ENCODE peak calls at places on chromosome 15, in eight cellular contexts. G, W, I, A, D, Y, T and R are unnamed samples.

GRCh38 chr15:39094116-39094515 is 486.8 kb upstream of the THBS1 start:
- DNase-seq in A (no peak), Y (no peak), T (no peak), W (no peak), I (no peak), G (no peak), D (no peak), R (no peak)

GRCh38 chr15:58724471-58724870 is 25.0 kb downstream of the ADAM10 start:
- DNase-seq in A (peak), D (no peak), G (peak), Y (no peak), W (no peak), I (peak), T (no peak), R (no peak)

GRCh38 chr15:81308260-81308659 is 15.7 kb downstream of the STARD5 start:
- DNase-seq in D (no peak), W (no peak), Y (no peak), I (no peak), T (no peak), G (no peak), A (no peak), R (no peak)

GRCh38 chr15:101615986-101616848 is 36.0 kb downstream of the TM2D3 start:
- DNase-seq in D (peak), Y (peak), W (peak), T (peak), G (peak), I (peak), A (no peak), R (no peak)

GRCh38 chr15:68525815-68526214 is 53.0 kb upstream of the CORO2B start:
- DNase-seq in Y (no peak), T (no peak), G (no peak), I (no peak), A (no peak), W (no peak), D (no peak), R (no peak)

GRCh38 chr15:31328999-31329639 is 2.5 kb downstream of the KLF13 start:
- DNase-seq in G (no peak), D (no peak), Y (no peak), W (no peak), A (peak), I (no peak), T (peak), R (no peak)

GRCh38 chr15:58524247-58524646 is 92.5 kb downstream of the LIPC start:
- DNase-seq in D (no peak), W (no peak), Y (no peak), A (no peak), I (no peak), T (no peak), G (no peak), R (no peak)

GRCh38 chr15:83106994-83107840 is at the start of gene TM6SF1:
- DNase-seq in Y (peak), T (no peak), I (no peak), A (no peak), G (no peak), D (no peak), W (no peak), R (no peak)

GRCh38 chr15:48720646-48721045 is 75.1 kb upstream of the FBN1 start:
- DNase-seq in T (no peak), D (no peak), G (peak), A (no peak), I (peak), W (no peak), Y (no peak), R (no peak)

GRCh38 chr15:88636039-88636438 is 2.8 kb upstream of the ISG20 start:
- DNase-seq in I (no peak), T (peak), A (no peak), W (peak), G (no peak), Y (no peak), D (no peak), R (peak)

GRCh38 chr15:40565333-40566238 is 744 bp upstream of the CCDC32 start:
- DNase-seq in T (no peak), G (no peak), W (no peak), A (no peak), I (no peak), Y (no peak), D (no peak), R (no peak)

DNA sequence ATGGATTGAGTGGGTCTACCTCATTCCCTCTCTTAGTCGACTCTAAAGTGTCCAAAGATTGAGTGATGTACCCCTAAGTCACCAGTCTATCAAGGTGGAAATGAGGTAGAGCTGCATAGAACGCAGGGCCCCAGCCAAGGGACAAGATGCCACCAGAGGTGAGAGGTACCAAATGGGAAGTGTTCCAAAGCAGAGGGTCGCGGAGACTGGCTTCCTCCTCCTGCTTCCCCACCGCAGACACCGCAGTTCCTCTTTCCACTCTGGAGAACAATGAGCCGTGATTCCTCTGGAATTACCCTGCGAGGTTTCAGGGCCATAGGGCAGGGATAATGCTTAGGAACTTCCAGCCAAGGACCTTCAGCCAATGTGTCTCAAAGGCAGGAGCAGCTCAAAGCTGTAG is 55.8 kb downstream of the DAPK2 start:
- DNase-seq in I (no peak), G (no peak), T (no peak), W (no peak), Y (no peak), D (no peak), A (no peak), R (no peak)
- H3K4me3 ChIP-seq in I (no peak), G (no peak), T (no peak), W (no peak), Y (no peak), D (no peak), A (no peak), R (no peak)

GRCh38 chr15:77026501-77027110 is 31.7 kb downstream of the PSTPIP1 start:
- DNase-seq in W (no peak), A (no peak), T (no peak), I (no peak), G (no peak), Y (peak), D (no peak), R (no peak)

GRCh38 chr15:77027111-77027696 is 32.3 kb downstream of the PSTPIP1 start:
- DNase-seq in I (no peak), D (no peak), T (no peak), W (no peak), G (no peak), A (no peak), Y (peak), R (no peak)

GRCh38 chr15:77028451-77029165 is 33.7 kb downstream of the PSTPIP1 start:
- DNase-seq in W (no peak), G (no peak), D (no peak), T (no peak), Y (peak), I (no peak), A (no peak), R (no peak)

GRCh38 chr15:77029166-77030041 is 34.5 kb downstream of the PSTPIP1 start:
- DNase-seq in I (no peak), T (peak), W (no peak), G (no peak), A (no peak), D (no peak), Y (peak), R (no peak)

DNA sequence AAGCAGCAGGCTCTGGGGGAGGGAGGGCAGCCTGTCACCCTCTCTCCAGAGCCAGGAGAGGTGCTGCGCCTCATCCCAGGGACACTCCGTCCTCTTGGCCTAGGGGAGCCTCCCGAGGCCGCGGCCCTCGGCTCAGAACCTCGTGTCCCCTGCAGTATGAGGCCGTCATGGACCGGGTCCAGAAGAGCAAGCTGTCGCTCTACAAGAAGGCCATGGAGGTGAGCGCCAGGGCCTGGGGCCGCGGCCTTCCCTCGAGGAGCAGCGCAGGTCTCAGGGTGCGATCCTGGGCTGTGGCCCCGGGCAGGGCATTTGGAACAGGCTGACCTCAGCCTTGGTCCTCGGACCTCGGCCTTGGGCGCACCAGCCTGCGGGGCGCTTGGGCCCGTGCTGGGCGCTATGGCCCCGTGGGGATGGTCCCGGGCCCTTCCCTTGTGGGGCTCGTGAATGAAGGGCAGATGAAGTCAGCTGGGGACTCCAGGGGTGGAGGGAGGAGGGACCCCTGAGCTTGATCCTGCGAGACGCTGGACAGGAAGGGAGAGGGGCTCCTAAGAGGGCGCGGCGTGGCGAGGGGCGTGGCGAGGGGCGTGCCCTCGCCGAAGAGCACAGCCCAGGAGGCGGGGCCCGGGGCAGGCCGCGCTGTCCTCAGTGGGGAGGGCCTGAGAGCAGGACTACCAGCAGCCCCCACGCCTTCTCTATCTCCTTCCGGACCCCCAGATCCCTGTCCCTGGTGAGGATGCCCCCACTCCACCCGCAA is 32.9 kb downstream of the PSTPIP1 start:
- DNase-seq in G (no peak), Y (peak), W (no peak), I (no peak), D (no peak), T (no peak), A (no peak), R (no peak)
- H3K4me3 ChIP-seq in G (peak), Y (no peak), W (no peak), I (peak), D (peak), T (no peak), A (no peak), R (no peak)

DNA sequence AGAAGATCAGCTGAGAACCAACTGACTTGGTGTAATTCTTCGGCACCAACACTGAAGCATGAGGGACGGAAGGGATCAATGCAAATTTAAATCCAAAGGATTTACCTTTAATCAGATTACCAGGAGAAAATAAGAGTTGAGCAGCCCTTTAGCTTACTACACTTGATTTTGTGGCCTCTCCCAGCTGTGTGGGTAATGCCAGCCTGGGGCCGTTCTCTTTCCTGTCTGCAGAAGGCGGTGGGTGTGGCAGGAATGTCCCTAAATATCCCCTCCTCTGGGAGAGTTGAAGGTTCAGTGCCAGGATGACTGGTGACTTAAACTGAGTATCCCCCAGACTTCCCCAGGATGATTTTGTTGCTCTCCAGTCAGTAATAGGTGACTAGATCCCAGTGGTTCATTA is 22.9 kb downstream of the MAPKBP1 start:
- DNase-seq in A (no peak), G (no peak), W (no peak), D (no peak), I (no peak), T (no peak), Y (no peak), R (no peak)
- H3K4me3 ChIP-seq in A (no peak), G (peak), W (no peak), D (no peak), I (no peak), T (no peak), Y (no peak), R (no peak)

GRCh38 chr15:96323250-96324162 is 7.0 kb upstream of the NR2F2 start:
- DNase-seq in D (no peak), G (peak), W (no peak), Y (no peak), T (no peak), A (no peak), I (no peak), R (no peak)

GRCh38 chr15:96320703-96321421 is 9.6 kb upstream of the NR2F2 start:
- DNase-seq in D (no peak), I (no peak), W (no peak), T (peak), Y (no peak), A (no peak), G (peak), R (no peak)

GRCh38 chr15:96324192-96324895 is 6.2 kb upstream of the NR2F2 start:
- DNase-seq in A (no peak), Y (no peak), D (no peak), W (no peak), I (no peak), G (peak), T (no peak), R (no peak)

GRCh38 chr15:96321422-96322391 is 8.8 kb upstream of the NR2F2 start:
- DNase-seq in T (peak), W (no peak), D (no peak), Y (peak), I (no peak), G (peak), A (no peak), R (no peak)

DNA sequence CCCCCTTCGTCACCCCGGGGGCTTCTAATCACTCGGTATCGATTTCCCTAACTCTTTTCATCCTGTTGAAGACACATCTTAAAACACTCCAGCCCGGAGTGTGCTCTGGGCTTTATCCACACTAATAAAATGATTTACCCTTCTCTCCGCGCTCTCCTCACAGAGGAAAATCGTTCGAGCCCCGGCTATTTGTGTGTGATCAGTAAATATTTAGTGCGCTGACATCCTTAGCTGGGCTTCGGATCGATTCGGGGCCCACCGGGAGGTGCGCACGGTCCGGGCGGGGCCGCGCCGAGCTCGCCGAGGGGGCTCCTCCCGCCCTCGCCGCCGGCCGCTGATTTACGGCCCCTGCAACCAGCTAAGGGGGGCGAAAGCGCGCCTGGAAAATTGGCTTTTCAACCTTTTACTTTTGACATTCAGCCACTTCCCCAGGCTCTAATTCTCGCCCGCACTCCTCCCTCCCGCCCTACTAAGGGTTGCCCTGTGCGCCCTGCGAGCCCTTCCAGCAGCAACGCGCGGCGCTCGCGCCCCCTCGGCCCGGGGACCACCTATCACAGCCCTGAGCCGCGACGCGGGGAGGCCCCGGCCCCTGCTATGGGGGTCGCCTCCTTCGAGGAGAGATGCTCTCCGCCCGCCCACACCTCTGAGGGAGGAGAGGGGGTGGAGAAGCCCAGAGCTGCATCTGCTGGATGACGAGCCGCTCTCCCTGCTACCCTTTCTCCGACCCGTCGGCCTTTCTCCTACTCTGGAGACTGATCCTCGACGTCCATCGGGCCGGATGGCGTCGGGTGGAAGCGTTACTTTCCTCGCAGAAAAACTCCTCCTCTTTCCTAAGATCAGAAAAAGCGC is 7.9 kb upstream of the NR2F2 start:
- DNase-seq in D (no peak), I (no peak), Y (no peak), A (no peak), T (no peak), G (peak), W (no peak), R (no peak)
- H3K4me3 ChIP-seq in D (peak), I (peak), Y (peak), A (no peak), T (no peak), G (peak), W (no peak), R (no peak)

DNA sequence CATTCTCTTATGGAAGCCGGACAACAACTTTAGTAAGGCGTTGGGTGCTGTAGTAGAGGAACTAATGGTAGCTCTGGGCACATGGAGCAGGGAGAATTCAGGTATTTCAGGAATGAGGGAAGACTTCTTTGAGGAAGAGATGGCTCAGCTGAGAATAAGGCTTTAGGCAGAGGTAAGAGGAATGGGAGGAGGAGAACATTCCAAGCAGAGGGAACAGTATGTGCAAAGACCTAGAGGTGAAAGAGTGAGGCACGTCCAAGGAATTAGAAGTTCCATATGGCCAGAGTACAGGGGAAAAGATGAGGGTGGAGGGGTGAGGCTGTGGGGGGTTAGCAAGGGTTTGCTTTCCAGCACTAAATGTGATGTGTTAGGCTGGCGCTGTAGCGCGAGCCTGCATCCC is 1.6 kb upstream of the SV2B start:
- DNase-seq in Y (no peak), A (no peak), W (no peak), G (no peak), D (no peak), T (no peak), I (no peak), R (no peak)
- H3K4me3 ChIP-seq in Y (no peak), A (no peak), W (no peak), G (no peak), D (no peak), T (no peak), I (no peak), R (no peak)

DNA sequence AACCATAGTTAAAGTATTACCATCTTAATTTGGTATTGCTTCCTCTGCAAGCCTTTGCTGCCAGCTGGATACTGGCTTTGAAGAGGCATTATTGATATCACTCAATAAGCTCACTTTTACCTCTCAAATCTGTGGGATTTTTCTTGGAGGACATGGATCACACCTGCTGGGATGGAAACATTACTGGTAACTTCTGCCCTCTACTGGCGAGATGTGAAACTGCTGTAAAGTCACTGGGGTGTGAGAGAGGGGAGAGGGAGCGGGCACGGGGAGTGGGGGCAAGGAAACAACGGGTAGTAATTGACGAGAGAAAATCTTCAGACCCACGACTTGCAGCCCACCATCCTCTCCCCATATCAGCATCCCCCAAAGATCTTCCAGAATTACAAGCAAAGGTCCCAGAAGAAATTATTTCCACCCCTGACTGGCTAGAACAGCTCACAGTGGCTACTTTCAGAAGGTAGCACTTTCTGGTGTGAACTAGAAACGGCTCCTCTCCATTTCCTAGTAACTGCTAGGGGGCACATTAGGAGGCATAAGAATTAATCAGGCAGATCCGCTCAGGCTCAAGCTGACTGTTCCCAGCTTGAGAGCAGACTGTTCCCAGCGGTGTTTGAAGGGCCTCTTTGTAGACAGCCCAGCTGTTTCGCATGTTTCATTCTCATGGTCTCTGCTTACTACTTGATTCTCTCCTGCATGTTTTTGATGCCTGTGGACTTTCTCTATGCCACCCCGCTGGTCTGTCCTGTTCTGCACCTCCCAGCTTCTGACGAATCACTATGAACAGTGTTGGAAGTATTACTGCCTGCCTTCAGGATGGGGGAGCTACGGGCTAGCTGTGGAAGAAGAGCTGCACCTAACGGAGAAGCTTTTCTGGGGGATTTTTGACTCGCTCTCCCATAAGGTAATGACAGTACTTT is 230.3 kb upstream of the CHRM5 start:
- DNase-seq in T (peak), A (peak), W (no peak), Y (no peak), I (peak), D (no peak), G (peak), R (no peak)
- H3K4me3 ChIP-seq in T (no peak), A (no peak), W (no peak), Y (no peak), I (no peak), D (no peak), G (peak), R (no peak)

DNA sequence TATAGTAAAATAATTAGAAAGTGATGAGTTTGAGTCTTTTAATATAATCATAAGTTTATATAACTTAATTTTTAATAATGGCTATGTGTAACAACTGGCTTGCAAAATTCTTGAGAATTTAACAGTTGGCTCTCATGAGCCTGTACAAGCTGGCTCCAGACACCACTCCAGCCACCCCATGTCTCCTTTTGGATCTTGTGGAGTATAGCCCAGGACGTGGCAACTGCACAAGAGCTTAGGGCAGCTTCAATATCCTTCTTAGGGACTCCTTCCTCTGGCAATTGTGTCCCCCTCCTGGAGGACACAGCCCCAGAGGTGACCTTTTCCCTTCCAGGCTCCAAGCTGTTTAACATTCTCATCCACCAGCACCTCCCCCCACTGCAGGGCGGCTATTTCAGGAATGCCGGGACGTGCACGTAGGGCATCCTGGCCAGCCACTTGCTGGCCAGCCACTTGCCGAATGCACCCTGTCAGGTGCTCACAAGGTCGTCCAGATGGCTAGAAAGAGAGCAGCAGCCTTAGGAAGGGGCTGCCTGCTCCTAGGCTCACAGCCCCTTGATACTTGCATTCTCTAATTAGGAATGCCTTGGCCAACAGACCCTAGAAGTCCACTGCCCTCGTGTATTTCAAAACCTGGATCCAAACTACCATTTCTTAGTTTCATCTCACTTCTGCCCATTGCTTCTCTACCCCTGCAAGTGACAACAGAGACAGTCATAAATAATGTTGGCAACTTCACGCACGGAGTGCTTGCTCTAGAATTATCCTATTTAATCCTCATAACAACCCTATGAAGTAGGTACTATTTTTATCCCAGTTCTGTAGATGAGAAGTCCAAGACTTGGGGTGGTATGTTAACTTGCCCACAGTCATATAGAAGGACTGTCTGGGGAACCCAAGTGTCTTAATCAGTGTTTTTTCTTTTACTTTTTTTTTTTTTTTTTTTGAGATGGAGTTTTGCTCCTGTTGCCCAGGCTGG is 24.5 kb upstream of the IDH2 start:
- DNase-seq in T (peak), W (no peak), D (peak), Y (no peak), A (no peak), G (no peak), I (no peak), R (no peak)
- H3K4me3 ChIP-seq in T (no peak), W (no peak), D (peak), Y (no peak), A (no peak), G (no peak), I (no peak), R (no peak)